ENCODE peak calls at places on chromosomes 4 and X, in four cellular contexts. T is GM18507, F is NCI-H446, G is NCI-H2081 treated with DMSO at 0.1 percent for 48 hours. X is an unnamed sample.
A peak's percentile ranks its signal among the peaks of the same experiment; 100 is the strongest.

GRCh38 chrX:19535481-19535880 is 20.2 kb upstream of the MAP3K15 start:
- DNase-seq in T (no peak), F (peak; percentile 28), G (no peak), X (no peak)

GRCh38 chrX:109840585-109840984 is 107.5 kb upstream of the ACSL4 start:
- DNase-seq in T (no peak), F (peak; percentile 16), G (no peak), X (no peak)

GRCh38 chr4:186137193-186137792 is 32.8 kb downstream of the FAM149A start:
- DNase-seq in T (no peak), F (peak; percentile 3), G (no peak), X (no peak)

GRCh38 chr4:151202851-151203455 is 74.0 kb upstream of the PRSS48 start:
- DNase-seq in T (no peak), F (no peak), G (no peak), X (no peak)

GRCh38 chr4:106522839-106523238 is 154.3 kb upstream of the GIMD1 start:
- DNase-seq in T (no peak), F (no peak), G (no peak), X (no peak)

GRCh38 chr4:4942658-4943057 is 76.6 kb downstream of the CYTL1 start:
- DNase-seq in T (no peak), F (no peak), G (no peak), X (no peak)

GRCh38 chr4:78552398-78553396 is 1.1 kb downstream of the ANXA3 start:
- DNase-seq in T (no peak), F (no peak), G (no peak), X (no peak)

GRCh38 chr4:67871867-67872266 is 11.9 kb downstream of the TMPRSS11D start:
- DNase-seq in T (no peak), F (peak; percentile 51), G (peak; percentile 25), X (no peak)

GRCh38 chr4:69490271-69490670 is 5.4 kb downstream of the UGT2B4 start:
- DNase-seq in T (no peak), F (no peak), G (no peak), X (no peak)

GRCh38 chrX:154734101-154734781 is 16.6 kb downstream of the GAB3 start:
- DNase-seq in T (no peak), F (no peak), G (no peak), X (no peak)

GRCh38 chrX:139204903-139205667 is 325.5 kb upstream of the F9 start:
- DNase-seq in T (no peak), F (no peak), G (no peak), X (no peak)

GRCh38 chr4:63728480-63729177 is 680.6 kb downstream of the TECRL start:
- DNase-seq in T (no peak), F (no peak), G (no peak), X (no peak)

GRCh38 chr4:133402616-133403015 is 253.5 kb downstream of the PCDH10 start:
- DNase-seq in T (no peak), F (no peak), G (no peak), X (no peak)

GRCh38 chr4:54661686-54662085 is 3.9 kb downstream of the KIT start:
- DNase-seq in T (no peak), F (no peak), G (no peak), X (no peak)

X was measured in GM19239.